ENCODE peak calls at places on chromosomes 5 and 9, in seven cellular contexts. J is lower lobe of right lung; P is trophoblast cell; F is tibial nerve; Z is CD8-positive, alpha-beta T cell; R is ascending aorta; A is CD4-positive, CD25-positive, alpha-beta regulatory T cell. T is an unnamed sample. For H3K4me1, the result is how much of the 10 kb centered on the place peaks cover.

GRCh38 chr5:5387192-5387591 is 35.3 kb upstream of the ICE1 start:
- DNase-seq in J (no peak), P (peak), F (no peak), Z (no peak), R (no peak), A (no peak), T (no peak)

GRCh38 chr5:72788851-72789505 is 27.5 kb upstream of the TNPO1 start:
- DNase-seq in J (no peak), P (no peak), F (no peak), Z (no peak), R (no peak), A (no peak), T (no peak)

GRCh38 chr9:121604242-121604641 is 47.2 kb upstream of the DAB2IP start:
- DNase-seq in J (peak), P (no peak), F (no peak), Z (no peak), R (no peak), A (peak), T (no peak)

GRCh38 chr9:4936823-4937222 is 48.2 kb upstream of the JAK2 start:
- DNase-seq in J (no peak), P (no peak), F (no peak), Z (no peak), R (no peak), A (peak), T (no peak)

GRCh38 chr5:51395666-51396356 is 12.6 kb downstream of the ISL1 start:
- DNase-seq in J (no peak), P (no peak), F (no peak), Z (no peak), R (no peak), A (no peak), T (no peak)

GRCh38 chr5:6483880-6484382 is 35.3 kb downstream of the UBE2QL1 start:
- DNase-seq in J (no peak), P (no peak), F (no peak), Z (no peak), R (no peak), A (peak), T (no peak)

GRCh38 chr5:173973614-173973969 is 15.4 kb upstream of the C5orf47 start:
- DNase-seq in J (peak), P (peak), F (no peak), Z (no peak), R (no peak), A (no peak), T (no peak)

GRCh38 chr5:53397845-53398244 is 82.6 kb upstream of the FST start:
- DNase-seq in J (no peak), P (no peak), F (no peak), Z (no peak), R (peak), A (no peak), T (peak)

GRCh38 chr5:172712610-172713009 is 58.4 kb downstream of the DUSP1 start:
- DNase-seq in J (no peak), P (no peak), F (no peak), Z (no peak), R (no peak), A (no peak), T (no peak)

GRCh38 chr5:91030521-91031395 is 352.4 kb downstream of the ARRDC3 start:
- DNase-seq in J (no peak), P (peak), F (no peak), Z (no peak), R (no peak), A (no peak), T (no peak)

GRCh38 chr9:36976371-36977030 is 57.6 kb downstream of the PAX5 start:
- DNase-seq in J (no peak), P (peak), F (no peak), Z (no peak), R (no peak), A (no peak), T (no peak)

GRCh38 chr5:61966991-61967390 is 339.0 kb upstream of the KIF2A start:
- DNase-seq in J (no peak), P (no peak), F (no peak), Z (no peak), R (no peak), A (no peak), T (no peak)

GRCh38 chr5:126857472-126858410 is 80.8 kb downstream of the LMNB1 start:
- DNase-seq in J (no peak), P (no peak), F (no peak), Z (peak), R (no peak), A (no peak), T (no peak)

GRCh38 chr5:179619776-179620175 is 3.7 kb downstream of the HNRNPH1 start:
- DNase-seq in J (no peak), P (peak), F (no peak), Z (no peak), R (no peak), A (no peak), T (no peak)
- H3K4me1 ChIP-seq in J (half or more), P (under half), F (under half), Z (half or more), R (under half), A (half or more), T (half or more)

GRCh38 chr5:113201715-113202114 is 225.1 kb downstream of the DCP2 start:
- DNase-seq in J (no peak), P (no peak), F (no peak), Z (no peak), R (no peak), A (no peak), T (no peak)

GRCh38 chr5:113205807-113206206 is 229.0 kb downstream of the TSSK1B start:
- DNase-seq in J (no peak), P (no peak), F (no peak), Z (no peak), R (no peak), A (no peak), T (no peak)

GRCh38 chr5:113204525-113205161 is 228.0 kb downstream of the DCP2 start:
- DNase-seq in J (no peak), P (peak), F (peak), Z (no peak), R (no peak), A (no peak), T (peak)

GRCh38 chr5:113205323-113205722 is 228.7 kb downstream of the DCP2 start:
- DNase-seq in J (no peak), P (peak), F (no peak), Z (no peak), R (no peak), A (no peak), T (no peak)

DNA sequence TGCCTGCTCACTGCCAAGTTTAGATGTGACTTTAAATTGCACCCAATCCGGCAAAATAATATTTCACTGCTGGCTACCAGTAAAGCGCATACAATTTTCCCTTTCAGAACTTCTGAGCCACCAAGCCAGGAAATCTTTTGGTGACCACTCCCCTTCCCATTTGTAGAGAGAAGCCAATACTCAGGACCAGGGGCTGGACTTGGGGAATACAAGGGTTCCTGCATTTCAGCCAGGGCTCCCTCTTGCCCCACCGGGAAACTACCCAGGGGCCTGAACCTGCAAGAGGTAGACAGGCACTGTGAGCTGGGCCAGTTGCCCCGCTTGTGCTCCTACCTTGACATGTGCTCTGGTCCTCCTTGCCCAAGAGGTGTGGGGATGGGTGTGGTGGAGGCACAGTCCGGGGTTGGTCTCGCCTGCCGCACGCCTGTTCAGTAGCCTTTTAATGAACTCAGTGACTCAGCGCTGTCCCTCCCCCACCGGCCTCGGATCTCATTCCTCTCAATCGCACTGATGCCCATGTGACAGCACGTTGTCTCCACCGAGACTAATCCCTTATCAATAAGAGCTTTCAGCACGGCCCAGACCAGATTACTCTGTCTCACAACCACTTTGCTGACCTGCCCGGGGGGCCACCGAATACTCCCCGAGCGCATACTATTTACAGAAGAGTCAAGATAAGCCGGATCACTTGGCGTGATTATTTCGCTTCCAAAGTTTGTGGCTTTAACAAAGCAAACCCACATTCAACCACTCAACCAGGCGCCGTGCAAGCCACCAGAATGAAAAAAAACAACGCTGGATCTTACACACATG is 226.5 kb downstream of the DCP2 start:
- DNase-seq in J (no peak), P (no peak), F (peak), Z (no peak), R (no peak), A (no peak), T (peak)
- H3K4me3 ChIP-seq in J (no peak), P (no peak), F (no peak), Z (no peak), R (no peak), A (no peak), T (no peak)

GRCh38 chr5:78509145-78509865 is 139.3 kb downstream of the LHFPL2 start:
- DNase-seq in J (no peak), P (no peak), F (no peak), Z (peak), R (no peak), A (peak), T (no peak)

GRCh38 chr5:78509884-78510769 is 138.4 kb downstream of the LHFPL2 start:
- DNase-seq in J (peak), P (peak), F (no peak), Z (peak), R (peak), A (peak), T (peak)

GRCh38 chr5:78512440-78512839 is 136.1 kb downstream of the LHFPL2 start:
- DNase-seq in J (no peak), P (no peak), F (no peak), Z (no peak), R (no peak), A (no peak), T (no peak)

GRCh38 chr5:78508231-78508765 is 140.3 kb downstream of the LHFPL2 start:
- DNase-seq in J (no peak), P (no peak), F (no peak), Z (no peak), R (no peak), A (no peak), T (no peak)

GRCh38 chr5:78511116-78511906 is 137.3 kb downstream of the LHFPL2 start:
- DNase-seq in J (peak), P (no peak), F (no peak), Z (no peak), R (no peak), A (no peak), T (peak)
- H3K4me1 ChIP-seq in J (under half), P (under half), F (under half), Z (under half), R (under half), A (under half), T (under half)

GRCh38 chr9:132722564-132723065 is 52.4 kb downstream of the GTF3C4 start:
- DNase-seq in J (no peak), P (no peak), F (no peak), Z (no peak), R (no peak), A (no peak), T (peak)

GRCh38 chr9:132725306-132725705 is 55.0 kb downstream of the GTF3C4 start:
- DNase-seq in J (no peak), P (no peak), F (no peak), Z (no peak), R (no peak), A (no peak), T (peak)

GRCh38 chr9:132726561-132727150 is 56.4 kb downstream of the GTF3C4 start:
- DNase-seq in J (no peak), P (no peak), F (no peak), Z (no peak), R (no peak), A (no peak), T (peak)

GRCh38 chr9:132721661-132722060 is 51.4 kb downstream of the GTF3C4 start:
- DNase-seq in J (no peak), P (no peak), F (no peak), Z (no peak), R (no peak), A (no peak), T (peak)

DNA sequence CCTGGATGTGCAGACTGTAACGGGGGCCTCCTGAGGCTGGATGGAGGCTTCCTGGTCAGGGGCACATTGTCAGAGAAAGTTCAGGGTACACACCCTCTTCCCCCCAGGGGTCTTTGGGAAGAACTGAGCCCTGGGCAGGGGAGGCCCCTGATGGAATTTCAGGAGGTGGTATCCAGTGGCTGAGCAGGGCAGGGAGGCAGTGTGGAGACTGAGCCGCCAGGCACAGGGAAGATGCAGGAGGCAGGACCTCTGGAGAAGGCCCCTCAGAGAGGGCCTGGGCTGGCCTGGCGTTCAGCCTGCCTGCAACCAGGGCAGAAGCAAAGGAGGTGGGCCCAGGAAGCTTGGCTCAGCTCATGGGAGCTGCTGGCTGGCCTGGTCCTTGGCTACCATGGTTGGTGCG is 53.5 kb downstream of the GTF3C4 start:
- DNase-seq in J (no peak), P (no peak), F (no peak), Z (no peak), R (no peak), A (no peak), T (peak)
- H3K4me3 ChIP-seq in J (no peak), P (no peak), F (no peak), Z (no peak), R (no peak), A (no peak), T (no peak)

GRCh38 chr5:176575066-176575465 is 25.9 kb downstream of the CDHR2 start:
- DNase-seq in J (no peak), P (no peak), F (no peak), Z (no peak), R (no peak), A (no peak), T (no peak)
- H3K4me1 ChIP-seq in J (under half), P (under half), F (under half), Z (under half), R (under half), A (under half), T (under half)